ENCODE peak calls at places on chromosomes 16 and 17, in seven cellular contexts. L, A, K, P, J, H and M are unnamed samples.

GRCh38 chr16:30652005-30652296 is 1.2 kb downstream of the PRR14 start:
- DNase-seq in L (no peak), A (no peak), P (no peak), K (no peak), H (no peak), J (no peak), M (no peak)

GRCh38 chr17:57415737-57416354 is 159.5 kb downstream of the MSI2 start:
- DNase-seq in L (no peak), P (no peak), H (no peak), J (no peak), A (no peak), K (no peak), M (no peak)

GRCh38 chr17:80244871-80245509 is 15.7 kb upstream of the RNF213 start:
- DNase-seq in L (no peak), H (no peak), A (no peak), K (no peak), P (no peak), J (peak; percentile 15), M (no peak)

GRCh38 chr17:82407255-82407654 is 10.9 kb upstream of the HEXD start:
- DNase-seq in J (no peak), K (peak; percentile 37), L (no peak), A (no peak), H (no peak), P (no peak), M (no peak)

GRCh38 chr17:27153005-27153404 is 140.9 kb upstream of the WSB1 start:
- DNase-seq in H (no peak), A (no peak), K (no peak), J (no peak), L (peak; percentile 24), P (peak; percentile 3), M (peak; percentile 35)

GRCh38 chr17:80942360-80943345 is 49.0 kb upstream of the CHMP6 start:
- DNase-seq in L (peak; percentile 42), P (no peak), H (peak; percentile 77), J (peak; percentile 97), A (peak; percentile 99), K (no peak), M (peak; percentile 91)

GRCh38 chr16:88478889-88479794 is 26.1 kb downstream of the ZFPM1 start:
- DNase-seq in A (no peak), J (no peak), P (peak; percentile 50), L (no peak), K (peak; percentile 37), H (no peak), M (no peak)

GRCh38 chr17:16352303-16352837 is 899 bp downstream of the CENPV start:
- DNase-seq in P (peak; percentile 49), L (no peak), H (no peak), J (no peak), K (peak; percentile 62), A (no peak), M (peak; percentile 16)

GRCh38 chr17:77793146-77793887 is 165.2 kb upstream of the TNRC6C start:
- DNase-seq in K (no peak), L (no peak), H (no peak), J (no peak), P (no peak), A (no peak), M (no peak)

GRCh38 chr16:82660078-82660645 is 33.4 kb downstream of the CDH13 start:
- DNase-seq in H (no peak), L (no peak), K (peak; percentile 57), A (no peak), P (no peak), J (no peak), M (peak; percentile 79)

GRCh38 chr17:27755706-27756466 is 44.4 kb downstream of the NOS2 start:
- DNase-seq in H (no peak), A (no peak), L (no peak), K (no peak), P (no peak), J (no peak), M (no peak)

GRCh38 chr16:80639636-80640035 is 98.8 kb downstream of the DYNLRB2 start:
- DNase-seq in P (no peak), L (no peak), K (no peak), H (no peak), J (no peak), A (no peak), M (no peak)

GRCh38 chr16:11036040-11036439 is 91.7 kb downstream of the CLEC16A start:
- DNase-seq in J (no peak), L (no peak), K (no peak), H (no peak), P (no peak), A (no peak), M (no peak)

GRCh38 chr17:28326114-28326513 is 7.1 kb downstream of the TMEM97 start:
- DNase-seq in L (no peak), H (no peak), P (no peak), A (peak; percentile 9), K (no peak), J (no peak), M (no peak)

GRCh38 chr16:85995591-85996461 is 96.9 kb downstream of the IRF8 start:
- DNase-seq in L (no peak), P (peak; percentile 49), H (no peak), J (no peak), K (peak; percentile 65), A (peak; percentile 27), M (peak; percentile 8)

GRCh38 chr17:40801157-40801556 is 1.4 kb upstream of the KRT28 start:
- DNase-seq in P (no peak), J (no peak), L (no peak), A (no peak), K (no peak), H (no peak), M (no peak)

GRCh38 chr16:65068151-65068740 is 53.6 kb downstream of the CDH11 start:
- DNase-seq in K (no peak), L (peak; percentile 69), H (no peak), P (no peak), J (no peak), A (no peak), M (peak; percentile 94)

GRCh38 chr17:31511176-31511540 is 119.7 kb downstream of the RAB11FIP4 start:
- DNase-seq in K (no peak), L (no peak), J (no peak), P (no peak), A (no peak), H (no peak), M (no peak)

GRCh38 chr17:58680038-58680369 is 11.8 kb downstream of the TEX14 start:
- DNase-seq in L (no peak), K (no peak), H (no peak), J (no peak), P (no peak), A (no peak), M (no peak)

GRCh38 chr17:58677204-58677880 is 14.5 kb downstream of the TEX14 start:
- DNase-seq in A (no peak), P (no peak), J (no peak), L (no peak), K (no peak), H (no peak), M (no peak)

GRCh38 chr17:58684003-58684402 is 7.8 kb downstream of the TEX14 start:
- DNase-seq in A (no peak), K (no peak), J (no peak), L (no peak), H (no peak), P (no peak), M (no peak)

GRCh38 chr17:58679263-58680037 is 12.4 kb downstream of the TEX14 start:
- DNase-seq in H (no peak), K (no peak), P (no peak), L (no peak), J (no peak), A (no peak), M (no peak)
- TF ChIP-seq CTCF in H (no peak), K (no peak), P (no peak), L (no peak), J (no peak), A (no peak), M (no peak)

GRCh38 chr17:39027440-39028035 is 60.3 kb upstream of the FBXO47 start:
- DNase-seq in H (no peak), P (no peak), K (no peak), J (no peak), L (no peak), A (no peak), M (no peak)

GRCh38 chr17:39022961-39023360 is 55.8 kb upstream of the FBXO47 start:
- DNase-seq in P (no peak), A (no peak), L (no peak), H (no peak), J (no peak), K (no peak), M (no peak)

GRCh38 chr17:39027037-39027436 is 59.8 kb upstream of the FBXO47 start:
- DNase-seq in P (peak; percentile 33), J (peak; percentile 52), A (peak; percentile 87), L (no peak), K (peak; percentile 63), H (no peak), M (peak; percentile 19)

DNA sequence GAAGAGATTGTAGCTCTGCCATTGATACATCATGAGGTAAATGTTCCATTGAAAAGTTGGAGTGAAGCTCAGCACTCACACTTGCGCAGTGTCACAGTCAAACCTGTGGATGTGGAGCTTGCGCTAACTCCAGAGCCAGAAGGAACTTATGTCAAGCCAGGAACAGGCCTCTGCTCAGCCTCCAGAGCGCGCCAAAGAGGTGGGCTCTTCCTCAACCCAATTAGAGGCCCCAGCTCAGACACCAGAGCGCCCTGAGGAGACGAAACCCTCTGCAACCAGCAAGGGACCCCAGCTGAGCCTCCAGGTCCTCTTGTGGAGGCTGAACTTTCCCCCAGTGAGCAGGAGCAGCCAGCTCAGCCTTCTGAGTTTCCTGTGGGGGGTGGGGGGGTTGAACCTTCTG is 61.5 kb upstream of the FBXO47 start:
- DNase-seq in J (no peak), L (no peak), K (no peak), A (no peak), H (no peak), P (no peak), M (no peak)
- TF ChIP-seq CTCF in J (no peak), L (no peak), K (no peak), A (no peak), H (no peak), P (no peak), M (no peak)

GRCh38 chr17:43079578-43080302 is 45.4 kb downstream of the BRCA1 start:
- DNase-seq in A (no peak), J (no peak), K (no peak), H (no peak), P (no peak), L (no peak), M (no peak)

GRCh38 chr17:43090022-43090421 is 35.1 kb downstream of the BRCA1 start:
- DNase-seq in H (no peak), L (no peak), A (no peak), K (no peak), P (no peak), J (no peak), M (no peak)

GRCh38 chr17:43085489-43085888 is 39.7 kb downstream of the BRCA1 start:
- DNase-seq in J (no peak), A (no peak), L (no peak), P (no peak), H (no peak), K (no peak), M (no peak)
- TF ChIP-seq CTCF in J (no peak), A (no peak), L (no peak), P (no peak), H (no peak), K (no peak), M (no peak)

DNA sequence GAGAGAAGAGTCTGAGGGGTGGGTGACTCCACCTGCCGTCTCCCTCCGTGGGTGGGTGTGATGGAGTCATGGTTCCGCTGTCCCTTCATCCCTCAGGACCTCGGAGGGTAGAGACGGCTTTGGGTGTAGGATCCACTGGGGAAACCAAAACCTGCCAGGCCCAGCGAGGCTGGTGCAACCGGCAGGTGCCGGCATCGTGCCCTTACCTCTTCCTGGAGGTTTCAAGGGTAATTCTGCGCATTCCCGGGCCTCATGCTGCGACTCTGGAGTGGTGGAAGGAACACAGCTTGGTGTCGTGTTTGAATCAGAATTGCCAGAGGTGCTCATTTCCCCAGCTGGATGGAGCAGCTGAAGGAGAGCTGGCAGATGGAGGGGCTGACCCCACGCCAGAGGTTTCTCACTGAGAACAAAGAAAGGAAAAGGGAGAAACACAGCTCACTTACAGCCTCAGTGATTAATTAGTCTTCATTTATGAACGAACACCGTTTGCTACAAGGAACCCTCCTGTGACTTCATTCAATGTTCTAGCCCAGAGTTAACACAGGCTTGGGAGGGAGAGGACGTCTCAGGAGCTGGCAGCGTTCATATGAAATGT is 16.2 kb upstream of the ATP2A3 start:
- DNase-seq in K (no peak), P (no peak), A (no peak), J (no peak), L (no peak), H (no peak), M (no peak)
- TF ChIP-seq CTCF in K (no peak), P (no peak), A (no peak), J (no peak), L (no peak), H (no peak), M (no peak)